ENCODE peak calls at places on chromosome 21, in seven cellular contexts. H is neural crest cell, W is right lobe of liver, P is left ventricle myocardium inferior, X is A549, C is cardiac septum, G is activated T-cell treated with anti-CD3 and anti-CD28 coated beads for 1 hour. Z is an unnamed sample.
A peak's percentile ranks its signal among the peaks of the same experiment; 100 is the strongest.

GRCh38 chr21:29376556-29376955 is 77.8 kb downstream of the BACH1 start:
- DNase-seq in H (peak; percentile 8), W (peak; percentile 53), P (no peak), X (peak; percentile 8), C (no peak), G (peak; percentile 35), Z (no peak)

GRCh38 chr21:22965455-22966125 is 1967.4 kb downstream of the NCAM2 start:
- DNase-seq in H (no peak), W (no peak), P (no peak), X (no peak), C (no peak), G (no peak), Z (no peak)

GRCh38 chr21:41783476-41784150 is 16.8 kb upstream of the RIPK4 start:
- DNase-seq in H (no peak), W (no peak), P (no peak), X (no peak), C (no peak), G (no peak), Z (peak; percentile 92)

GRCh38 chr21:45286671-45287437 is 841 bp downstream of the POFUT2 start:
- DNase-seq in H (peak; percentile 49), W (no peak), P (peak; percentile 13), X (no peak), C (peak; percentile 65), G (no peak), Z (peak; percentile 59)

GRCh38 chr21:45981641-45982255 is at the start of gene COL6A1:
- DNase-seq in H (peak; percentile 60), W (peak; percentile 75), P (peak; percentile 78), X (no peak), C (peak; percentile 82), G (peak; percentile 46), Z (peak; percentile 65)

GRCh38 chr21:34176442-34176841 is 103.1 kb downstream of the MRPS6 start:
- DNase-seq in H (no peak), W (no peak), P (no peak), X (no peak), C (no peak), G (no peak), Z (no peak)

GRCh38 chr21:33873116-33873515 is 42.5 kb downstream of the ATP5PO start:
- DNase-seq in H (no peak), W (no peak), P (no peak), X (no peak), C (no peak), G (no peak), Z (no peak)

GRCh38 chr21:14223365-14223764 is 7.4 kb downstream of the RBM11 start:
- DNase-seq in H (no peak), W (no peak), P (no peak), X (no peak), C (no peak), G (no peak), Z (no peak)

GRCh38 chr21:29762570-29763082 is 177.2 kb downstream of the GRIK1 start:
- DNase-seq in H (no peak), W (no peak), P (no peak), X (no peak), C (no peak), G (no peak), Z (no peak)

GRCh38 chr21:17491716-17492414 is 21.0 kb upstream of the CXADR start:
- DNase-seq in H (no peak), W (no peak), P (no peak), X (peak; percentile 7), C (no peak), G (no peak), Z (no peak)

GRCh38 chr21:15064576-15065380 is at the start of gene NRIP1:
- DNase-seq in H (peak; percentile 86), W (peak; percentile 95), P (peak; percentile 92), X (peak; percentile 31), C (peak; percentile 96), G (peak; percentile 68), Z (peak; percentile 76)

GRCh38 chr21:38144193-38144592 is 112.6 kb upstream of the KCNJ15 start:
- DNase-seq in H (no peak), W (no peak), P (no peak), X (no peak), C (no peak), G (no peak), Z (no peak)

GRCh38 chr21:35159881-35160280 is 110.8 kb upstream of the RUNX1 start:
- DNase-seq in H (no peak), W (no peak), P (no peak), X (peak; percentile 10), C (no peak), G (no peak), Z (no peak)

GRCh38 chr21:25790122-25790951 is 55.6 kb downstream of the GABPA start:
- DNase-seq in H (no peak), W (no peak), P (no peak), X (peak; percentile 10), C (no peak), G (no peak), Z (no peak)

GRCh38 chr21:35257413-35257812 is 208.3 kb upstream of the RUNX1 start:
- DNase-seq in H (no peak), W (no peak), P (peak; percentile 42), X (peak; percentile 13), C (no peak), G (no peak), Z (peak; percentile 70)

GRCh38 chr21:35801388-35801787 is 258.9 kb downstream of the SETD4 start:
- DNase-seq in H (no peak), W (no peak), P (no peak), X (no peak), C (no peak), G (no peak), Z (no peak)

GRCh38 chr21:33682992-33683627 is 40.8 kb downstream of the ITSN1 start:
- DNase-seq in H (no peak), W (no peak), P (no peak), X (peak; percentile 3), C (no peak), G (no peak), Z (no peak)

GRCh38 chr21:28485301-28486022 is 507.2 kb downstream of the LTN1 start:
- DNase-seq in H (no peak), W (no peak), P (no peak), X (no peak), C (no peak), G (no peak), Z (no peak)

GRCh38 chr21:35674895-35675470 is 385.3 kb downstream of the SETD4 start:
- DNase-seq in H (no peak), W (no peak), P (no peak), X (no peak), C (no peak), G (no peak), Z (no peak)

GRCh38 chr21:46004168-46004861 is 22.7 kb downstream of the COL6A1 start:
- DNase-seq in H (no peak), W (no peak), P (peak; percentile 14), X (no peak), C (no peak), G (no peak), Z (peak; percentile 46)

GRCh38 chr21:45865106-45865835 is 116.3 kb upstream of the COL6A1 start:
- DNase-seq in H (no peak), W (no peak), P (no peak), X (no peak), C (peak; percentile 7), G (no peak), Z (no peak)

GRCh38 chr21:40548134-40548533 is 298.8 kb downstream of the DSCAM start:
- DNase-seq in H (no peak), W (no peak), P (no peak), X (no peak), C (no peak), G (no peak), Z (no peak)

GRCh38 chr21:45151484-45152115 is 77.2 kb downstream of the ADARB1 start:
- DNase-seq in H (no peak), W (peak; percentile 33), P (no peak), X (no peak), C (peak; percentile 71), G (no peak), Z (no peak)

GRCh38 chr21:39656209-39656608 is 43.5 kb downstream of the B3GALT5 start:
- DNase-seq in H (no peak), W (no peak), P (no peak), X (no peak), C (peak; percentile 54), G (no peak), Z (no peak)

GRCh38 chr21:46350571-46350970 is 26.6 kb downstream of the PCNT start:
- DNase-seq in H (no peak), W (no peak), P (no peak), X (no peak), C (no peak), G (no peak), Z (no peak)

GRCh38 chr21:26115899-26116298 is 54.7 kb downstream of the APP start:
- DNase-seq in H (no peak), W (no peak), P (no peak), X (no peak), C (no peak), G (no peak), Z (no peak)

GRCh38 chr21:33655591-33656221 is 13.4 kb downstream of the ITSN1 start:
- DNase-seq in H (no peak), W (no peak), P (no peak), X (peak; percentile 54), C (no peak), G (no peak), Z (peak; percentile 87)

GRCh38 chr21:41726970-41727783 is 39.7 kb downstream of the RIPK4 start:
- DNase-seq in H (no peak), W (no peak), P (peak; percentile 69), X (peak; percentile 35), C (no peak), G (no peak), Z (peak; percentile 90)

GRCh38 chr21:14895792-14896191 is 169.0 kb downstream of the NRIP1 start:
- DNase-seq in H (no peak), W (no peak), P (no peak), X (no peak), C (no peak), G (no peak), Z (no peak)

GRCh38 chr21:32381571-32381970 is 11.2 kb downstream of the URB1 start:
- DNase-seq in H (no peak), W (no peak), P (no peak), X (no peak), C (no peak), G (no peak), Z (no peak)

GRCh38 chr21:25956993-25957714 is 213.4 kb downstream of the APP start:
- DNase-seq in H (no peak), W (no peak), P (no peak), X (no peak), C (no peak), G (no peak), Z (no peak)

GRCh38 chr21:26840912-26841311 is 4.3 kb downstream of the ADAMTS1 start:
- DNase-seq in H (no peak), W (no peak), P (peak; percentile 57), X (no peak), C (no peak), G (no peak), Z (no peak)

GRCh38 chr21:36747815-36748381 is 49.0 kb downstream of the SIM2 start:
- DNase-seq in H (peak; percentile 78), W (peak; percentile 63), P (peak; percentile 62), X (no peak), C (no peak), G (no peak), Z (no peak)

GRCh38 chr21:34965200-34966174 is 83.6 kb downstream of the RUNX1 start:
- DNase-seq in H (no peak), W (no peak), P (no peak), X (no peak), C (no peak), G (no peak), Z (no peak)

GRCh38 chr21:46214478-46215340 is 13.9 kb downstream of the LSS start:
- DNase-seq in H (no peak), W (peak; percentile 32), P (no peak), X (no peak), C (peak; percentile 39), G (no peak), Z (peak; percentile 68)

GRCh38 chr21:31732891-31733520 is 1.1 kb upstream of the SCAF4 start:
- DNase-seq in H (peak; percentile 9), W (peak; percentile 50), P (no peak), X (peak; percentile 5), C (no peak), G (no peak), Z (no peak)

Z was measured in RWPE2.